ENCODE peak calls at places on chromosomes 12 and 14, in four cellular contexts. One of them, this sample, is unnamed.
A peak's percentile ranks its signal among the peaks of the same experiment; 100 is the strongest.

GRCh38 chr14:105851716-105852377 is 325.5 kb downstream of the TMEM121 start:
- DNase-seq in CD8-positive, alpha-beta T cell: peak; percentile 38
- DNase-seq in mucosa of descending colon: no peak
- DNase-seq in lung: no peak
- DNase-seq in this sample: no peak

GRCh38 chr12:130374083-130374482 is 36.4 kb downstream of the PIWIL1 start:
- DNase-seq in mucosa of descending colon: no peak
- DNase-seq in lung: no peak
- DNase-seq in CD8-positive, alpha-beta T cell: no peak
- DNase-seq in this sample: no peak

GRCh38 chr14:54577494-54577893 is 10.6 kb downstream of the SAMD4A start:
- DNase-seq in mucosa of descending colon: no peak
- DNase-seq in lung: no peak
- DNase-seq in CD8-positive, alpha-beta T cell: no peak
- DNase-seq in this sample: no peak

GRCh38 chr12:6768385-6769002 is 2.3 kb downstream of the PTMS start:
- DNase-seq in lung: no peak
- DNase-seq in CD8-positive, alpha-beta T cell: no peak
- DNase-seq in mucosa of descending colon: no peak
- DNase-seq in this sample: no peak

GRCh38 chr12:22255097-22255496 is 79.4 kb downstream of the ST8SIA1 start:
- DNase-seq in mucosa of descending colon: no peak
- DNase-seq in CD8-positive, alpha-beta T cell: no peak
- DNase-seq in lung: no peak
- DNase-seq in this sample: no peak

GRCh38 chr14:29370024-29370423 is 557.6 kb downstream of the PRKD1 start:
- DNase-seq in mucosa of descending colon: no peak
- DNase-seq in CD8-positive, alpha-beta T cell: no peak
- DNase-seq in lung: no peak
- DNase-seq in this sample: no peak

GRCh38 chr12:10940389-10940788 is 1.3 kb upstream of the TAS2R14 start:
- DNase-seq in mucosa of descending colon: no peak
- DNase-seq in lung: no peak
- DNase-seq in CD8-positive, alpha-beta T cell: no peak
- DNase-seq in this sample: no peak

GRCh38 chr12:96422192-96422591 is 22.0 kb upstream of the CDK17 start:
- DNase-seq in mucosa of descending colon: no peak
- DNase-seq in lung: no peak
- DNase-seq in CD8-positive, alpha-beta T cell: no peak
- DNase-seq in this sample: no peak

GRCh38 chr14:23568600-23569310 is 1.2 kb upstream of the AP1G2 start:
- DNase-seq in CD8-positive, alpha-beta T cell: no peak
- DNase-seq in mucosa of descending colon: peak; percentile 39
- DNase-seq in lung: no peak
- DNase-seq in this sample: no peak

GRCh38 chr14:50342211-50343080 is 30.3 kb downstream of the DMAC2L start:
- DNase-seq in lung: no peak
- DNase-seq in mucosa of descending colon: peak; percentile 67
- DNase-seq in CD8-positive, alpha-beta T cell: peak; percentile 64
- DNase-seq in this sample: peak; percentile 45

GRCh38 chr12:47549258-47549657 is 156.6 kb downstream of the RPAP3 start:
- DNase-seq in mucosa of descending colon: no peak
- DNase-seq in CD8-positive, alpha-beta T cell: no peak
- DNase-seq in lung: no peak
- DNase-seq in this sample: no peak

GRCh38 chr14:63745858-63746425 is 18.1 kb upstream of the SGPP1 start:
- DNase-seq in CD8-positive, alpha-beta T cell: no peak
- DNase-seq in lung: peak; percentile 33
- DNase-seq in mucosa of descending colon: peak; percentile 40
- DNase-seq in this sample: peak; percentile 68

GRCh38 chr12:114916531-114916930 is 232.6 kb upstream of the TBX3 start:
- DNase-seq in lung: no peak
- DNase-seq in mucosa of descending colon: no peak
- DNase-seq in CD8-positive, alpha-beta T cell: no peak
- DNase-seq in this sample: no peak

GRCh38 chr12:110561471-110562201 is 21.5 kb downstream of the PPTC7 start:
- DNase-seq in lung: no peak
- DNase-seq in mucosa of descending colon: no peak
- DNase-seq in CD8-positive, alpha-beta T cell: no peak
- DNase-seq in this sample: no peak

GRCh38 chr14:102902523-102903247 is 19.8 kb upstream of the AMN start:
- DNase-seq in mucosa of descending colon: no peak
- DNase-seq in CD8-positive, alpha-beta T cell: no peak
- DNase-seq in lung: no peak
- DNase-seq in this sample: no peak

GRCh38 chr12:32273712-32274111 is 125.6 kb upstream of the FGD4 start:
- DNase-seq in lung: no peak
- DNase-seq in mucosa of descending colon: peak; percentile 27
- DNase-seq in CD8-positive, alpha-beta T cell: peak; percentile 76
- DNase-seq in this sample: peak; percentile 41

GRCh38 chr12:67578976-67579661 is 69.4 kb upstream of the DYRK2 start:
- DNase-seq in CD8-positive, alpha-beta T cell: no peak
- DNase-seq in lung: no peak
- DNase-seq in mucosa of descending colon: no peak
- DNase-seq in this sample: no peak

GRCh38 chr12:105983622-105984325 is 155.0 kb downstream of the NUAK1 start:
- DNase-seq in CD8-positive, alpha-beta T cell: no peak
- DNase-seq in lung: no peak
- DNase-seq in mucosa of descending colon: no peak
- DNase-seq in this sample: no peak

GRCh38 chr14:33040548-33041140 is 102.0 kb downstream of the NPAS3 start:
- DNase-seq in CD8-positive, alpha-beta T cell: no peak
- DNase-seq in mucosa of descending colon: no peak
- DNase-seq in lung: no peak
- DNase-seq in this sample: no peak

GRCh38 chr14:58243790-58244555 is 670 bp upstream of the PSMA3 start:
- DNase-seq in lung: peak; percentile 39
- DNase-seq in CD8-positive, alpha-beta T cell: no peak
- DNase-seq in mucosa of descending colon: no peak
- DNase-seq in this sample: no peak

GRCh38 chr12:95919110-95919509 is 23.3 kb downstream of the CCDC38 start:
- DNase-seq in CD8-positive, alpha-beta T cell: no peak
- DNase-seq in lung: no peak
- DNase-seq in mucosa of descending colon: no peak
- DNase-seq in this sample: no peak

GRCh38 chr14:52703225-52703624 is 3.8 kb upstream of the PSMC6 start:
- DNase-seq in CD8-positive, alpha-beta T cell: no peak
- DNase-seq in lung: peak; percentile 69
- DNase-seq in mucosa of descending colon: peak; percentile 58
- DNase-seq in this sample: no peak

GRCh38 chr12:56299308-56299852 is 750 bp downstream of the CS start:
- DNase-seq in mucosa of descending colon: peak; percentile 72
- DNase-seq in CD8-positive, alpha-beta T cell: no peak
- DNase-seq in lung: no peak
- DNase-seq in this sample: no peak

GRCh38 chr14:92040431-92041040 is 677 bp upstream of the TRIP11 start:
- DNase-seq in mucosa of descending colon: peak; percentile 56
- DNase-seq in lung: no peak
- DNase-seq in CD8-positive, alpha-beta T cell: peak; percentile 52
- DNase-seq in this sample: no peak

GRCh38 chr14:103625361-103626095 is 3.5 kb upstream of the KLC1 start:
- DNase-seq in mucosa of descending colon: no peak
- DNase-seq in CD8-positive, alpha-beta T cell: peak; percentile 55
- DNase-seq in lung: no peak
- DNase-seq in this sample: peak; percentile 55

GRCh38 chr12:117829108-117829507 is 139.7 kb downstream of the KSR2 start:
- DNase-seq in lung: no peak
- DNase-seq in mucosa of descending colon: no peak
- DNase-seq in CD8-positive, alpha-beta T cell: no peak
- DNase-seq in this sample: no peak

GRCh38 chr12:81517296-81517695 is 241.9 kb downstream of the PPFIA2 start:
- DNase-seq in CD8-positive, alpha-beta T cell: no peak
- DNase-seq in lung: peak; percentile 34
- DNase-seq in mucosa of descending colon: no peak
- DNase-seq in this sample: no peak

GRCh38 chr14:69353168-69353567 is 44.9 kb downstream of the ERH start:
- DNase-seq in lung: no peak
- DNase-seq in CD8-positive, alpha-beta T cell: no peak
- DNase-seq in mucosa of descending colon: no peak
- DNase-seq in this sample: no peak

GRCh38 chr14:69351385-69351784 is 46.7 kb downstream of the ERH start:
- DNase-seq in mucosa of descending colon: no peak
- DNase-seq in CD8-positive, alpha-beta T cell: no peak
- DNase-seq in lung: no peak
- DNase-seq in this sample: no peak

GRCh38 chr14:69351911-69352310 is 46.2 kb downstream of the ERH start:
- DNase-seq in CD8-positive, alpha-beta T cell: no peak
- DNase-seq in lung: no peak
- DNase-seq in mucosa of descending colon: no peak
- DNase-seq in this sample: no peak

GRCh38 chr14:69349091-69349777 is 48.9 kb downstream of the ERH start:
- DNase-seq in lung: no peak
- DNase-seq in CD8-positive, alpha-beta T cell: no peak
- DNase-seq in mucosa of descending colon: no peak
- DNase-seq in this sample: no peak

DNA sequence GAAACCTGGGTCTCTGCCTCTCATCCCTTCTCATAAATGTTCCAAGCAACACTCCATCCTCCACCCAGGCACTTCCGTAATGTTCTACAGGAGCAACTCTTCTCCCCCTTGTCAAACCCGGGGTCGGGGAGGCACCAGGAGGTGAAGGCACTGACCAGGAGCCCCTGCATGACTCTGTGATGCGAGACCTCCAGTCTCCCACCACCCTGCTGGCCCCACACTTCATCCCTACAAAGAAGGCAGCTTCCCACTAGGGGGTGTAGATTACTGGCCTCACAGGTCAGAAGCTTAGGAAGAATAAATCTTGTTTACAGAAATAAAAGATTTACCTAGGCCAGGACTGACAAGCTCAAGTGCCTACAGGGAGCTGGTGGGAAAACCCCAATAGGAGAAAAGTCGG is 47.2 kb downstream of the ERH start:
- DNase-seq in mucosa of descending colon: no peak
- DNase-seq in lung: no peak
- DNase-seq in CD8-positive, alpha-beta T cell: no peak
- DNase-seq in this sample: no peak
- TF ChIP-seq CTCF in mucosa of descending colon: no peak
- TF ChIP-seq CTCF in lung: no peak
- TF ChIP-seq CTCF in CD8-positive, alpha-beta T cell: no peak
- TF ChIP-seq CTCF in this sample: no peak

GRCh38 chr12:48958049-48958388 is 732 bp upstream of the ARF3 start:
- DNase-seq in mucosa of descending colon: no peak
- DNase-seq in lung: no peak
- DNase-seq in CD8-positive, alpha-beta T cell: no peak
- DNase-seq in this sample: no peak
- H3K4me3 ChIP-seq in mucosa of descending colon: peak overlapping the region; percentile 84
- H3K4me3 ChIP-seq in lung: no peak overlapping the region
- H3K4me3 ChIP-seq in CD8-positive, alpha-beta T cell: peak overlapping the region; percentile 68
- H3K4me3 ChIP-seq in this sample: peak overlapping the region; percentile 80

DNA sequence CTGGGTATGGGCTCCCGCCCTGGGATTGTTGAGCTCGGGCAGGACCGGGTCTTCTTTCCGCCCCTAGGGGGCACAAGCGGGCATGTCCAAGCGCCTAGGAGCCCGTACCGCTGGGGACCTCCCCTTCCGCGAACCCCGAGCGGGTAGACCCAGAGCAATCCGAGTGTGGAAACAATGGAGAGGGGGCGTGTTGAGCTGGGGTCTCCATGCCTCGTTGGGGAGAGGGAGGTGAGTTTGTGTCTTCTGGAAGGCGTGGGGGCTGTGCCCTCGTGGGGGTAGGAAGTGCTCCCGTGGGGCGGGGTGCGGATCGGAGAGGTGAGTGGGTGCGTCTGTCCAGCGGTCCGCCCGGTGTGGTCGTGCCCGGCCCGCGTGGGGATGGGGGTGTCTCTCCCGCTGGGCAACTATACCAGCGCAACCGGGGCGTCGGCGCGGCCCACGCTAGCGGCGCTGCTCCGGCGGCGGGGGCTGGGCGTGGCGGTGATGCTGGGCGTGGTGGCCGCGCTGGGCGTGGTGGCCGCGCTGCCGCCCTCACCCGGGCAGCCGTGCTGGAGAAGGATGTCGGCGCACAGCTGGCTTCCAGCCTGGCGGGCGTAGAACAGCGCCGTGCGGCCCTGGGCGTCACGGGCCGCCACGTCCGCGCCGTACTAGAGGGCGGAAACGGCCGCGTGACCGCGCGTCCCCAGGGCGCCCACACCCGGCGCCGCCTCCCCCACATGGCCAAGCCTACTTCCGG is 12.2 kb downstream of the AGAP2 start:
- DNase-seq in mucosa of descending colon: peak; percentile 88
- DNase-seq in CD8-positive, alpha-beta T cell: peak; percentile 52
- DNase-seq in lung: peak; percentile 76
- DNase-seq in this sample: no peak
- TF ChIP-seq CTCF in mucosa of descending colon: peak; percentile 68
- TF ChIP-seq CTCF in CD8-positive, alpha-beta T cell: no peak
- TF ChIP-seq CTCF in lung: peak; percentile 21
- TF ChIP-seq CTCF in this sample: peak; percentile 24

DNA sequence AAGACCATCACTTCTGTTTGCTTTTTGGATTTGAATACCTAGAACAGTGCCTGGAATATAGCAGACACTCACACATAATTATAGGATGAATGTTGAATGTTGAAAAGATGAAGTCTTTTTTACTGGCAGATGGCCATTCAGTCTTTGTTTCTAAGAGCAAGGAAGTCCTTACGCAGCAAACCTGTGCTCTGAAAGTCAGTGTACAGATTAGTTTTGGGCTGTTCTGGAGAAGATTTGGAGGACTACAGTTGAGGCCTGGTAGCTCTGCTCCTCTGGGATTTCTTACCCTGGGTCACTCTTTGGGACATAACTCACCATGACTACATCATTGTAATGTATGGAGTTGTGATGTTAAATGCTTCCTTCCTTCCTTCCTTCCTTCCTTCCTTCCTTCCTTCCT is 3.3 kb downstream of the OR4E2 start:
- DNase-seq in lung: no peak
- DNase-seq in CD8-positive, alpha-beta T cell: no peak
- DNase-seq in mucosa of descending colon: no peak
- DNase-seq in this sample: no peak
- H3K4me3 ChIP-seq in lung: no peak overlapping the region
- H3K4me3 ChIP-seq in CD8-positive, alpha-beta T cell: no peak overlapping the region
- H3K4me3 ChIP-seq in mucosa of descending colon: no peak overlapping the region
- H3K4me3 ChIP-seq in this sample: no peak overlapping the region

GRCh38 chr12:12786716-12787601 is 1.5 kb downstream of the APOLD1 start:
- DNase-seq in CD8-positive, alpha-beta T cell: peak; percentile 84
- DNase-seq in lung: peak; percentile 66
- DNase-seq in mucosa of descending colon: peak; percentile 76
- DNase-seq in this sample: peak; percentile 89
- TF ChIP-seq CTCF in CD8-positive, alpha-beta T cell: no peak
- TF ChIP-seq CTCF in lung: no peak
- TF ChIP-seq CTCF in mucosa of descending colon: no peak
- TF ChIP-seq CTCF in this sample: no peak

This sample was measured in GM06990.